ENCODE peak calls at places on chromosomes 16 and 17, in four cellular contexts. F is AG09309, N is brain microvascular endothelial cell, P is fibroblast of lung. C is an unnamed sample.

GRCh38 chr17:14471052-14471451 is 170.2 kb downstream of the HS3ST3B1 start:
- DNase-seq in P (peak; percentile 43), F (peak; percentile 45), N (peak; percentile 81), C (peak; percentile 51)

GRCh38 chr16:83954577-83955016 is 1.6 kb downstream of the OSGIN1 start:
- DNase-seq in P (peak; percentile 62), F (no peak), N (peak; percentile 64), C (no peak)

GRCh38 chr17:74532115-74532514 is 840 bp upstream of the CD300LB start:
- DNase-seq in P (no peak), N (no peak), F (no peak), C (no peak)

GRCh38 chr17:29004081-29004692 is 1.6 kb downstream of the SEZ6 start:
- DNase-seq in P (peak; percentile 39), N (peak; percentile 21), F (no peak), C (no peak)

GRCh38 chr17:50462446-50462845 is 6.2 kb downstream of the CHAD start:
- DNase-seq in N (no peak), P (no peak), F (no peak), C (no peak)

GRCh38 chr17:57970706-57971105 is 15.5 kb upstream of the CUEDC1 start:
- DNase-seq in P (peak; percentile 34), N (no peak), F (no peak), C (no peak)

GRCh38 chr17:19867094-19867653 is 562 bp downstream of the ULK2 start:
- DNase-seq in F (peak; percentile 17), P (peak; percentile 62), N (peak; percentile 29), C (peak; percentile 17)

GRCh38 chr17:70366421-70366820 is 197.1 kb downstream of the KCNJ2 start:
- DNase-seq in P (no peak), N (no peak), F (no peak), C (no peak)

GRCh38 chr17:73589096-73589980 is 54.9 kb downstream of the SDK2 start:
- DNase-seq in N (no peak), F (no peak), P (no peak), C (no peak)

GRCh38 chr17:48644910-48645557 is 18.9 kb upstream of the HOXB9 start:
- DNase-seq in P (no peak), F (no peak), N (no peak), C (no peak)

GRCh38 chr17:8345052-8345690 is 5.5 kb downstream of the ODF4 start:
- DNase-seq in P (no peak), F (no peak), N (no peak), C (no peak)

GRCh38 chr16:10521681-10522274 is 58.6 kb downstream of the EMP2 start:
- DNase-seq in N (peak; percentile 52), P (peak; percentile 45), F (no peak), C (no peak)

GRCh38 chr17:60305141-60305540 is 86.8 kb downstream of the USP32 start:
- DNase-seq in P (no peak), F (no peak), N (no peak), C (no peak)

GRCh38 chr17:1793447-1793806 is 31.6 kb downstream of the SERPINF1 start:
- DNase-seq in N (no peak), P (peak; percentile 34), F (no peak), C (no peak)

GRCh38 chr16:54935411-54936085 is 4.9 kb downstream of the IRX5 start:
- DNase-seq in F (no peak), P (peak; percentile 28), N (no peak), C (no peak)

GRCh38 chr16:54936086-54936978 is 5.7 kb downstream of the IRX5 start:
- DNase-seq in N (no peak), F (no peak), P (peak; percentile 77), C (no peak)

GRCh38 chr16:54937673-54938350 is 7.1 kb downstream of the IRX5 start:
- DNase-seq in P (no peak), N (no peak), F (no peak), C (no peak)

GRCh38 chr16:54938351-54939346 is 8.0 kb downstream of the IRX5 start:
- DNase-seq in F (no peak), P (peak; percentile 11), N (no peak), C (no peak)

GRCh38 chr16:54936979-54937672 is 6.5 kb downstream of the IRX5 start:
- DNase-seq in F (no peak), P (peak; percentile 66), N (no peak), C (no peak)
- H3K4me3 ChIP-seq in F (peak overlapping the region; percentile 48), P (no peak overlapping the region), N (peak overlapping the region; percentile 22), C (peak overlapping the region; percentile 42)

DNA sequence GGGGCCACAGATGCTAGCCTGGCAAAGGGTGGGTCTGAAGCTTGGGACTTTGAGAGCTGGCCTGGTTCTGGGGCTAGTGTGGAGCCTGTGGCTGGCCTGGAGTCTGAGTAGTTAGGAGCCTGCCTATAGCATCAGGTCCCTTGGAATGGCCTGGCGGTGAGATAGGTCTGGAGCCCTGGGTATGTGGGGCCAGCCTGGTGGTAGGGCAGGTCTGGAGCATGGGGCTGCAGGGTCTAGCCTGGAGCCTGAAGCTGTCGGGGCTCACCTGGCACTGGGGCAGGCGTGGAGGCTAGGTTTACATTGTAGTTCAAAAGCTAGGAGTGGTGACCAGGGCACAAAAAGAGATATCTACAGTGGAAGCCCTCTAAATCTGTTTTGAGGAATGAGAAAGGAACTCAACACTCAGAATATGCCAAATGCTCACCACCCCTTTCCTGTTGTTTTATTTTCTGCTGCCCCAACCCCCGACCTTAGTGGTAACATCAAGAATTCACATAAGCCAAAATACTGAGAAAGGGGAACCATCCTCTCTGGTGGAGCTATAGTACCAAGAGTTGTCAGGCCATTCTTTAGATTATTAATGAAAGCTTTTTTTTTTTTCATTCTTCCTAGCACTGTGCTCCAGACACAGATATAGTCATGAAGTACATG is 100.2 kb downstream of the TANC2 start:
- DNase-seq in P (no peak), F (no peak), N (no peak), C (no peak)
- H3K4me3 ChIP-seq in P (no peak overlapping the region), F (no peak overlapping the region), N (no peak overlapping the region), C (no peak overlapping the region)

GRCh38 chr16:31010539-31010938 is at the start of gene STX1B:
- DNase-seq in P (peak; percentile 47), N (no peak), F (no peak), C (no peak)
- H3K4me3 ChIP-seq in P (peak within 1 kb of the TSS; percentile 33), N (peak within 1 kb of the TSS; percentile 47), F (peak within 1 kb of the TSS; percentile 50), C (peak within 1 kb of the TSS; percentile 52)

DNA sequence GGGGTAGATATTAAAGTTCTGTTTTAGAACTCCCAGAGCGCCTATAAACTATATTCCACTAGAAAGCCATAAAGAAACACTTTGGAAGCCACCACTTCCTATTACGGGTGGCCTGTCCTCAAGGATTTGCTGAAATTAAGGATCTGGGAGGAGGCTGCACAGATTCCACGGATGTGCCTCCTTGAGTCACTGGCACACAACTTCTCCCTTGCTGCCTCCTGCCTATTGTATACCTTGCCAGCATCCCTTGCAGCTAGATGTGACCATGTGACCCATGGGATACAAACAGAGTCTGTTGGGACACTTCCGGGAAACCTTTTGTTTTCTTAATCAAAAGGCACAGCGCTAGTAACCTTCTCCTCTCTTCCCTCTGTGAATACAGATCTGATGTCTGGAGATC is 263.0 kb downstream of the C16orf95 start:
- DNase-seq in F (no peak), P (no peak), N (no peak), C (no peak)
- H3K4me3 ChIP-seq in F (no peak overlapping the region), P (no peak overlapping the region), N (no peak overlapping the region), C (no peak overlapping the region)

GRCh38 chr16:85004587-85005205 is 6.6 kb downstream of the ZDHHC7 start:
- DNase-seq in F (peak; percentile 55), P (peak; percentile 97), N (peak; percentile 84), C (no peak)

GRCh38 chr16:85002099-85002541 is 9.2 kb downstream of the ZDHHC7 start:
- DNase-seq in F (no peak), P (peak; percentile 65), N (peak; percentile 38), C (no peak)

GRCh38 chr16:85003076-85003475 is 8.3 kb downstream of the ZDHHC7 start:
- DNase-seq in P (no peak), N (no peak), F (no peak), C (no peak)

GRCh38 chr16:85003723-85004586 is 7.4 kb downstream of the ZDHHC7 start:
- DNase-seq in N (no peak), F (no peak), P (no peak), C (no peak)

DNA sequence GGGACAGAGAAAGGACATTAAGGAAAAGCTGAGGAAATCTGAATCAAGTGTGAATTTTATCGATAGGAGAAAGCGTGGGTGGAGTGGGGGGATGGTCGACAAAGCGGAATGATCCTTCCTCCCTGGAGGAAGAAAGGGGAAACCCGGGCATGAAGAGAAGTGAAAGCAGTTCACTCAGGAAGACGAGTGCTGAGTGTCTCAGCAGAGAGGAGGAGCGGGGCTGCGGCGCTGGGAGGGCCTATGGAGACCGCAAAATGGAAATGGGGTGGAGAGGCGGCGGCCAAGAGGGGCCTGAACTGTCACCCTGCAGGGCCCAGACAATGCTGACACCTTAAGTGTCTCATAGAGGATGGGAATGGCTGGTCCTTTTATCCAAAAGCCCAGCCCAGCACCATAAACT is 8.7 kb downstream of the ZDHHC7 start:
- DNase-seq in F (no peak), P (no peak), N (no peak), C (no peak)
- H3K4me3 ChIP-seq in F (no peak overlapping the region), P (no peak overlapping the region), N (no peak overlapping the region), C (no peak overlapping the region)

DNA sequence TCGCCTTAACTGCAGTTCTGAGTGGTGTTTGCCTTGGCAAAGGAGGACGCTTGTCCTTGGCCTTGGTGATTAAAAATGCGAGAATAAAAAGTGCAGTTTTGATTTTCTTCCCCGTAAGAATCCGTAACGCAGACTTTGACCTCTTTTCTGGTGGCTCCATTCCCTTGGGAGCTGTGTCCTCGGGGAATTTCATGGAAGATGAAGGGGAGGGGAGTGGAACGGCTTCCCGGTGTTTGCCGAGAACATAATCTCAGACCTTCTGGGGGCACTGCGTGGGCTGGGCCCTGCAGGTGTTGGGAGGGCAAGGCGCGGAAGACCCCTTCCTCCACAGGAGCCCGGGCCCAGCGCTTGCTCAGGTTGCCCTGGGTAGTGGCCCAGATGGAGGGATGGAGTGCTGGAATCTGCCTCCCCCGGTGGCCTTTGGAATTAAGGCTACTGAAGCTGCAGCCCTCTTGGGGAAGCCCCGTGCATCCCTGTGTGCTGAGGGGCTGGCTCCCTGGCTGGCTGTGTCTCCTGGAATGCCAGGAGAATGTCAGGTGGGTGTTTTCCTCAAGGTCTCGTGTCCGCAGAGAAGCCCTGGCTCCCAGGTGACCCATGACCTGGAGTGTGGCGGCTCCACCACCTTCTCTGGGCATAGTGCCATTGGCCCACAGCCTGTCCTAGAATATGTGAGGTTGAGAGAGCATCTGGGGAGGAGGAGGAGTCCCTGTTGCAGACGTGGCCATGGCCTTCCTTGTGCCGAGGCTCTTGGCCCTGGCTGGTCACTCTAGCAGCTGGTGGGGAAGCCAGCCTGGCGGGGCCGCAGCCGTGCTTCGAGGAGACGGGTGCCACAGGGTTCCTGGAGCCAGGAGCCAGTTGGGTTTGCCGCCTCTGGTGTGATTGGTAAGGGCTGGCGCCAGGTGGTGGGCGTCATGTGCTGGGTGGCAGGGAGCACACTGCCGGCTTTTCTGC is 3.1 kb downstream of the BAIAP2 start:
- DNase-seq in P (no peak), N (no peak), F (no peak), C (no peak)
- H3K4me3 ChIP-seq in P (no peak overlapping the region), N (no peak overlapping the region), F (no peak overlapping the region), C (no peak overlapping the region)

GRCh38 chr16:4733211-4733742 is 794 bp downstream of the ANKS3 start:
- DNase-seq in P (no peak), F (no peak), N (no peak), C (no peak)

GRCh38 chr16:4729876-4730275 is 4.2 kb downstream of the ANKS3 start:
- DNase-seq in N (no peak), F (no peak), P (no peak), C (no peak)

GRCh38 chr16:4726616-4727015 is 7.5 kb downstream of the ANKS3 start:
- DNase-seq in F (no peak), P (no peak), N (no peak), C (no peak)

GRCh38 chr16:4724661-4725270 is 9.3 kb downstream of the ANKS3 start:
- DNase-seq in P (no peak), F (no peak), N (no peak), C (no peak)

GRCh38 chr16:4728676-4729075 is 5.4 kb downstream of the ANKS3 start:
- DNase-seq in P (no peak), N (no peak), F (no peak), C (no peak)
- H3K4me3 ChIP-seq in P (no peak overlapping the region), N (no peak overlapping the region), F (no peak overlapping the region), C (no peak overlapping the region)

GRCh38 chr16:49543315-49543946 is 169.8 kb downstream of the C16orf78 start:
- DNase-seq in F (no peak), P (no peak), N (no peak), C (no peak)
- H3K4me3 ChIP-seq in F (no peak overlapping the region), P (no peak overlapping the region), N (no peak overlapping the region), C (no peak overlapping the region)